ENCODE peak calls at places on chromosomes 16 and 17, in eight cellular contexts. I is thoracic aorta, B is tibial artery, H is fibroblast of lung, L is testis, J is spleen, V is thyroid gland, A is colonic mucosa. O is an unnamed sample. For H3K27me3, the result is how much of the 10 kb centered on the place peaks cover.

GRCh38 chr16:588639-588888 is 1.3 kb upstream of the RAB40C start:
- DNase-seq in I (peak), L (peak), H (peak), V (peak), B (peak), J (peak), A (no peak), O (no peak)

GRCh38 chr16:77899416-77899815 is 111.1 kb downstream of the VAT1L start:
- DNase-seq in B (no peak), H (no peak), A (no peak), V (no peak), J (no peak), L (no peak), I (no peak), O (no peak)

GRCh38 chr17:49842846-49843245 is 5.0 kb downstream of the TAC4 start:
- DNase-seq in L (no peak), B (no peak), I (no peak), H (no peak), A (no peak), V (no peak), J (no peak), O (no peak)

GRCh38 chr17:81612172-81612571 is 24.7 kb downstream of the NPLOC4 start:
- DNase-seq in L (no peak), B (no peak), V (no peak), I (no peak), J (no peak), A (no peak), H (no peak), O (no peak)

GRCh38 chr17:335691-336090 is 16.9 kb downstream of the RPH3AL start:
- DNase-seq in B (peak), A (no peak), H (no peak), L (no peak), I (no peak), V (no peak), J (peak), O (no peak)

GRCh38 chr16:75805946-75806345 is 79.7 kb upstream of the CPHXL start:
- DNase-seq in L (no peak), A (no peak), H (no peak), V (no peak), I (no peak), J (no peak), B (no peak), O (no peak)

GRCh38 chr17:49365667-49366066 is 3.6 kb upstream of the ZNF652 start:
- DNase-seq in L (peak), B (no peak), H (no peak), A (no peak), J (no peak), V (peak), I (no peak), O (peak)

GRCh38 chr16:66427036-66427446 is at the start of gene BEAN1:
- DNase-seq in V (peak), I (no peak), J (no peak), H (no peak), B (no peak), A (no peak), L (no peak), O (no peak)

GRCh38 chr17:79831367-79832210 is 7.7 kb downstream of the CBX4 start:
- DNase-seq in J (peak), V (peak), H (peak), L (peak), A (peak), I (no peak), B (no peak), O (peak)

GRCh38 chr17:64200080-64201042 is 62.7 kb downstream of the TEX2 start:
- DNase-seq in B (no peak), L (no peak), J (no peak), H (peak), A (no peak), V (no peak), I (no peak), O (no peak)

GRCh38 chr16:82263456-82264159 is 93.6 kb upstream of the MPHOSPH6 start:
- DNase-seq in L (peak), B (peak), I (no peak), A (peak), V (peak), H (peak), J (no peak), O (peak)

GRCh38 chr16:50359626-50360025 is 9.2 kb downstream of the BRD7 start:
- DNase-seq in B (no peak), L (no peak), V (no peak), H (no peak), A (no peak), J (no peak), I (no peak), O (no peak)

GRCh38 chr17:78797213-78797612 is 15.1 kb upstream of the CYTH1 start:
- DNase-seq in B (no peak), I (no peak), J (no peak), H (no peak), L (no peak), A (no peak), V (no peak), O (no peak)

GRCh38 chr16:27353853-27354252 is 40.1 kb downstream of the IL4R start:
- DNase-seq in I (no peak), L (peak), H (no peak), V (no peak), B (no peak), A (no peak), J (no peak), O (no peak)

GRCh38 chr16:4064950-4065352 is 51.3 kb downstream of the ADCY9 start:
- DNase-seq in B (no peak), I (no peak), A (no peak), L (no peak), J (no peak), H (no peak), V (no peak), O (no peak)

GRCh38 chr16:20676268-20676828 is 21.1 kb downstream of the ACSM1 start:
- DNase-seq in I (no peak), J (no peak), V (peak), A (peak), L (peak), B (no peak), H (no peak), O (no peak)

DNA sequence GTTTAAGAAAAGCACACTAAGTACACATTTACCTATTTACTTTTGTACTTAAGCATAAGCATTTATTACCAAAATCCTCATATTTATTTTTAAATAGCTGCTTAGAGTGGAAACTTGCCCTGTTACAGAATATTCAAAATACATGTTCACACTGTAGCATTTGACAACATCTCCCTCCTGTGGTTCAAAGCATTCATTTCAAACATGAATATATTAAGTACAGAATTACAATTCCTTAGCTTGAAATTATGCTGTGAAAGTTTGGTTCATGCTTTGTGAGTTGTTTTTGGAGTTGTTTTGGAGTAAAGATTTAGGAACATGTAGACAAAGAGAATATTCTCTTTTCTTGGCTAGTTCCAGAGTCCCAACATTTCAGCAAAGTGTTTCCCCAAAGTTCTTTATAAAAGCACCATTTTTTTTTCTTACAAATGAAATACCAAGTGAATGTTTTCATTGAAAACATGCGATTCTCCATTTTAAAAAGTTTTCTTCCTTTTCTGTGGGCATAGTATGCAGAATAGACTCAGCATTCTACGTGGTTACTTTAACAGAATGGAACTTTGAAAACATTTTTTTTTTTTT is 33.2 kb downstream of the TUBD1 start:
- DNase-seq in J (no peak), I (no peak), H (peak), V (no peak), B (no peak), L (no peak), A (no peak), O (no peak)
- TF ChIP-seq CTCF in J (peak), I (peak), H (peak), V (peak), B (peak), L (peak), A (peak), O (peak)

DNA sequence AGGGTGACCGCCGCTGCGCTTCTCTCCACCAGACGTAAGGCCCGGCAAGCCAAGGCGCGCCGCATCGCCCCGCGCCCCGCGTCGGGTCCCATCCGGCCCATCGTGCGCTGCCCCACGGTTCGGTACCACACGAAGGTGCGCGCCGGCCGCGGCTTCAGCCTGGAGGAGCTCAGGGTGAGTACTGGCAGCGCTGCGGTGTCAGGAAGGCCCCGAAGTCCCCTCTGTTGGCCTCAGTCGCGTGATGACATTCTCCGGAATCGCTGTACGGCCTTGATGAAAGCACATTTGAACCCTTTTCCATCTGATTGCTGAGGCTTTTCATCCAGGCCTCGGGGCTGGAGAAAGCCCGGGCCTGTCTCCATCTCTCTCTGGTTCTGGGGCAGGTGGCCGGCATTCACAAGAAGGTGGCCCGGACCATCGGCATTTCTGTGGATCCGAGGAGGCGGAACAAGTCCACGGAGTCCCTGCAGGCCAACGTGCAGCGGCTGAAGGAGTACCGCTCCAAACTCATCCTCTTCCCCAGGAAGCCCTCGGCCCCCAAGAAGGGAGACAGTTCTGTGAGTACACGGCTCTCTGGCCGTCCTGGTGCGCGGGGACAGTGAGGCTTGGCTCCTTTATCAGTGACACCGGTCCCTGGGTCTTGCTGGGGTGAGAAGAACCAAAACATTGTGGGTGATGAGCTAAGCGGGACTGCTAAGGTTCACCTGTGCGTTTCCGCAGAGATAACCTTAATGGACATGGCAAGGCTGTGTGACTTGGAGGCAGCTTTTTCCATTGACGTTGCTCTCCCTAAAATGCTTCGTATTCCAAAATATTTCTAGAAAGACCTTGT is 929 bp downstream of the RPL13 start:
- DNase-seq in J (peak), L (no peak), V (no peak), H (no peak), I (no peak), A (no peak), B (no peak), O (no peak)
- H3K27ac ChIP-seq in J (peak), L (peak), V (peak), H (peak), I (peak), A (peak), B (peak), O (peak)

GRCh38 chr17:43953746-43954145 is at the start of gene PYY:
- DNase-seq in B (no peak), H (no peak), J (no peak), I (no peak), V (no peak), L (no peak), A (no peak), O (no peak)
- H3K27me3 ChIP-seq in B (half or more), H (under half), J (under half), I (under half), V (under half), L (under half), A (under half), O (under half)

DNA sequence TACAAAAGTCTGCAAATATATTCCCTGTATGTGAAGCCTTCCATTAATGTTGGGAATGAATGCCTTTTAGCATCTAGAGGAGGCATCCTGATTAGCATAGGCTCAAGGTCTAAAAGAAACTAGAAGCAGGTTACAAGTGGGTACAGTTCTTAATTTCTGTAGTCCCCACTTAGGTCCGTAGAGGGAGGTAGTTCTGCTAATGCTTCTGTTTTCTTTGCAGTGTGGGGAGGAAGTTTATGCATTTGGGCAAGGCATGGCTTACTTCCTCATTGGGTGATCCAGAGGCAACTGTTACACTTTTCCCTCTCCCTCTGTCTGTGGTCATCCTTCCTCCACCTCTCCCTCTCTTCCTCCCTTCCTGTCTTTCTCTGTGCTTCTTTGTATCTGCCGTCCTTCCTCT is 108.4 kb upstream of the ZKSCAN2 start:
- DNase-seq in J (no peak), L (no peak), I (no peak), A (no peak), H (no peak), V (no peak), B (no peak), O (no peak)
- TF ChIP-seq CTCF in J (no peak), L (no peak), I (no peak), A (no peak), H (no peak), V (no peak), B (no peak), O (no peak)

GRCh38 chr17:73834684-73835343 is 190.6 kb upstream of the SDK2 start:
- DNase-seq in A (peak), B (no peak), H (no peak), L (no peak), V (no peak), I (no peak), J (peak), O (no peak)
- H3K27ac ChIP-seq in A (no peak), B (no peak), H (no peak), L (no peak), V (no peak), I (no peak), J (no peak), O (no peak)

DNA sequence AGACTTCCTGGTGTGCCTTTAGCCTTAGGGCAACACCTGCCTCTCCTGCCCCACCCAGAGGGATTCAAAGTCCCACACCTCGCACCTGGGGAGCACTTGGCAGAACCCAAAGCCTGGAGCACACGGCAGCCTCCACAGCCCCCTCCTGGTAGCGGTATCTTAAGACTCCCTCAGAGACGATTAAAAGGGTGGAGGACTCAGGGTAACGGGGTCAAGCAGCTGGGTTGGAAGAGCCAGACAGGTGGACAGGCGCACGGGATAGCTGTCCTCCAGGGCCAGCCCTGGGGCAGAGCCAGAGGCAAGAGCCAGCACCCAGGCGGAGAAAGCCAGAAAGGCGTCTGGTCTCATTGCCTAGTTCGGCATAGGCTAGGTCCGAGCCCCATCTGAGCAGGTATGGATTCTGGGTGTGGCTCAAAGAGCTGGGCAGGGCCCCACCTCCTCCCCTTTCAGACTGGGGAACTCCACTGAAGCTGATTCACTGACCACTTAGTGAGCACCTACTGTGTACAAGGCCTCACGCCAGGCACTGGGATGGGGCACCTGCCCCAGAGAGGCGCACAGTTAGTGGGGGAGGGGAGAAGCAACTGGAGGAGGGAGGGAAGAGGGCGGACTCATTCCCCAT is 55.0 kb upstream of the MEAK7 start:
- DNase-seq in A (peak), L (no peak), H (no peak), J (peak), I (no peak), B (no peak), V (no peak), O (no peak)
- H3K27me3 ChIP-seq in A (under half), L (under half), H (under half), J (under half), I (under half), B (under half), V (under half), O (under half)